ENCODE peak calls at places on chromosomes 5 and 9, in seven cellular contexts. D, W, C, F, S, P and Y are unnamed samples.

GRCh38 chr9:88754452-88754851 is 219.5 kb downstream of the NXNL2 start:
- DNase-seq in F (no peak), D (no peak), C (no peak), W (no peak), P (no peak), S (no peak), Y (no peak)

GRCh38 chr5:139386039-139386438 is 2.9 kb upstream of the SLC23A1 start:
- DNase-seq in S (no peak), D (no peak), F (no peak), P (no peak), W (no peak), C (no peak), Y (no peak)

GRCh38 chr5:177973066-177973635 is 22.9 kb downstream of the PROP1 start:
- DNase-seq in C (no peak), F (no peak), P (no peak), W (peak; percentile 40), D (no peak), S (no peak), Y (no peak)

GRCh38 chr9:7560669-7561305 is 238.8 kb downstream of the DMAC1 start:
- DNase-seq in S (no peak), P (no peak), W (no peak), F (no peak), D (peak; percentile 8), C (no peak), Y (no peak)

GRCh38 chr5:59598547-59598874 is 295.0 kb downstream of the PDE4D start:
- DNase-seq in P (no peak), S (no peak), W (no peak), F (no peak), D (no peak), C (no peak), Y (no peak)

GRCh38 chr5:87004101-87004500 is 263.6 kb upstream of the RASA1 start:
- DNase-seq in S (no peak), P (peak; percentile 60), D (no peak), F (no peak), W (no peak), C (no peak), Y (peak; percentile 0)

GRCh38 chr9:353077-353476 is 138.4 kb downstream of the DOCK8 start:
- DNase-seq in W (no peak), S (no peak), C (no peak), D (no peak), P (no peak), F (no peak), Y (no peak)

GRCh38 chr5:173751266-173751600 is 134.8 kb upstream of the BOD1 start:
- DNase-seq in W (no peak), D (no peak), P (no peak), C (no peak), S (no peak), F (no peak), Y (no peak)

GRCh38 chr5:43636076-43636475 is 33.1 kb downstream of the NNT start:
- DNase-seq in S (no peak), P (no peak), D (no peak), C (no peak), W (no peak), F (no peak), Y (no peak)

GRCh38 chr9:88775559-88775958 is 215.7 kb upstream of the S1PR3 start:
- DNase-seq in F (no peak), W (no peak), D (no peak), S (no peak), C (no peak), P (peak; percentile 39), Y (no peak)

GRCh38 chr5:34817558-34818351 is 21.2 kb upstream of the TTC23L start:
- DNase-seq in C (no peak), P (peak; percentile 65), S (no peak), W (peak; percentile 39), D (no peak), F (no peak), Y (no peak)

GRCh38 chr5:80186634-80187033 is 69.2 kb downstream of the SERINC5 start:
- DNase-seq in S (peak; percentile 77), D (no peak), C (no peak), F (no peak), W (no peak), P (no peak), Y (no peak)

GRCh38 chr5:90886381-90886780 is 327.8 kb downstream of the ADGRV1 start:
- DNase-seq in D (no peak), W (no peak), P (no peak), C (no peak), F (no peak), S (no peak), Y (no peak)

GRCh38 chr5:155794801-155795200 is 532.2 kb upstream of the SGCD start:
- DNase-seq in P (peak; percentile 1), W (no peak), F (no peak), C (no peak), D (no peak), S (no peak), Y (no peak)

GRCh38 chr9:117678882-117679281 is 25.3 kb upstream of the TLR4 start:
- DNase-seq in S (no peak), P (peak; percentile 20), F (no peak), D (no peak), W (no peak), C (no peak), Y (no peak)

GRCh38 chr9:137299938-137300337 is 2.1 kb downstream of the NRARP start:
- DNase-seq in D (peak; percentile 59), S (no peak), C (no peak), F (no peak), P (no peak), W (no peak), Y (no peak)

GRCh38 chr5:56012281-56012963 is 17.7 kb upstream of the IL6ST start:
- DNase-seq in D (no peak), F (no peak), S (no peak), C (no peak), W (peak; percentile 74), P (peak; percentile 57), Y (no peak)

GRCh38 chr5:18761801-18762200 is 1127.5 kb downstream of the TAF11L14 start:
- DNase-seq in F (no peak), C (no peak), P (peak; percentile 33), D (no peak), W (no peak), S (no peak), Y (peak; percentile 7)

GRCh38 chr5:149486726-149487635 is 64.3 kb downstream of the CSNK1A1 start:
- DNase-seq in D (no peak), P (peak; percentile 68), S (no peak), F (no peak), C (no peak), W (peak; percentile 69), Y (no peak)

GRCh38 chr9:137723396-137724113 is 104.8 kb downstream of the EHMT1 start:
- DNase-seq in P (no peak), S (no peak), W (no peak), F (no peak), C (no peak), D (peak; percentile 43), Y (no peak)

GRCh38 chr9:127977877-127978647 is 2.7 kb downstream of the EEIG1 start:
- DNase-seq in W (peak; percentile 57), C (no peak), D (peak; percentile 78), P (peak; percentile 68), S (no peak), F (no peak), Y (no peak)

GRCh38 chr5:11719888-11720481 is 184.3 kb downstream of the CTNND2 start:
- DNase-seq in P (peak; percentile 30), D (peak; percentile 84), C (peak; percentile 34), S (peak; percentile 46), W (no peak), F (no peak), Y (peak; percentile 12)

GRCh38 chr9:121638901-121639592 is 12.4 kb upstream of the DAB2IP start:
- DNase-seq in F (no peak), C (no peak), W (no peak), D (peak; percentile 54), P (no peak), S (no peak), Y (no peak)

GRCh38 chr9:132114102-132114707 is 34.5 kb upstream of the MED27 start:
- DNase-seq in D (peak; percentile 90), S (peak; percentile 55), P (peak; percentile 65), W (no peak), C (peak; percentile 27), F (peak; percentile 48), Y (peak; percentile 58)

GRCh38 chr5:68161156-68161555 is 54.4 kb upstream of the PIK3R1 start:
- DNase-seq in D (no peak), F (no peak), C (no peak), P (no peak), S (no peak), W (no peak), Y (no peak)

GRCh38 chr5:79845448-79846197 is 145.4 kb downstream of the MTX3 start:
- DNase-seq in F (no peak), S (no peak), C (no peak), W (peak; percentile 76), P (peak; percentile 59), D (no peak), Y (no peak)

GRCh38 chr9:114072181-114073140 is 5.6 kb downstream of the AMBP start:
- DNase-seq in F (no peak), D (peak; percentile 28), S (peak; percentile 65), C (no peak), W (no peak), P (peak; percentile 32), Y (no peak)